ENCODE peak calls at places on chromosomes 7 and 10, in six cellular contexts. One of them, this sample, is unnamed.
A peak's percentile ranks its signal among the peaks of the same experiment; 100 is the strongest.

GRCh38 chr10:98748298-98748697 is 301.6 kb upstream of the HPS1 start:
- DNase-seq in GM23248: peak; percentile 57
- DNase-seq in H9: peak; percentile 28
- DNase-seq in CD8-positive, alpha-beta T cell: no peak
- DNase-seq in endothelial cell of umbilical vein: peak; percentile 13
- DNase-seq in A549: no peak
- DNase-seq in this sample: no peak

GRCh38 chr7:80145780-80146422 is 11.3 kb downstream of the GNAI1 start:
- DNase-seq in A549: no peak
- DNase-seq in endothelial cell of umbilical vein: peak; percentile 27
- DNase-seq in H9: no peak
- DNase-seq in CD8-positive, alpha-beta T cell: no peak
- DNase-seq in GM23248: peak; percentile 79
- DNase-seq in this sample: no peak

GRCh38 chr7:151415375-151416112 is 5.7 kb upstream of the WDR86 start:
- DNase-seq in endothelial cell of umbilical vein: no peak
- DNase-seq in A549: no peak
- DNase-seq in GM23248: peak; percentile 23
- DNase-seq in H9: no peak
- DNase-seq in CD8-positive, alpha-beta T cell: no peak
- DNase-seq in this sample: no peak

GRCh38 chr10:99590799-99591198 is 29.4 kb downstream of the SLC25A28 start:
- DNase-seq in endothelial cell of umbilical vein: no peak
- DNase-seq in H9: no peak
- DNase-seq in CD8-positive, alpha-beta T cell: no peak
- DNase-seq in A549: no peak
- DNase-seq in GM23248: no peak
- DNase-seq in this sample: no peak

GRCh38 chr7:52764502-52765169 is 270.8 kb upstream of the POM121L12 start:
- DNase-seq in CD8-positive, alpha-beta T cell: no peak
- DNase-seq in A549: no peak
- DNase-seq in endothelial cell of umbilical vein: peak; percentile 44
- DNase-seq in H9: no peak
- DNase-seq in GM23248: no peak
- DNase-seq in this sample: no peak

GRCh38 chr7:105015631-105015965 is 1.6 kb downstream of the KMT2E start:
- DNase-seq in GM23248: peak; percentile 63
- DNase-seq in H9: no peak
- DNase-seq in endothelial cell of umbilical vein: peak; percentile 58
- DNase-seq in A549: no peak
- DNase-seq in CD8-positive, alpha-beta T cell: no peak
- DNase-seq in this sample: no peak

GRCh38 chr7:38889872-38890432 is 19.0 kb downstream of the VPS41 start:
- DNase-seq in endothelial cell of umbilical vein: no peak
- DNase-seq in A549: no peak
- DNase-seq in H9: no peak
- DNase-seq in GM23248: no peak
- DNase-seq in CD8-positive, alpha-beta T cell: no peak
- DNase-seq in this sample: no peak

GRCh38 chr7:105452085-105452484 is 63.4 kb upstream of the SRPK2 start:
- DNase-seq in endothelial cell of umbilical vein: no peak
- DNase-seq in CD8-positive, alpha-beta T cell: no peak
- DNase-seq in A549: no peak
- DNase-seq in H9: no peak
- DNase-seq in GM23248: no peak
- DNase-seq in this sample: no peak

GRCh38 chr7:7433736-7434260 is 101.9 kb downstream of the COL28A1 start:
- DNase-seq in CD8-positive, alpha-beta T cell: no peak
- DNase-seq in GM23248: no peak
- DNase-seq in H9: no peak
- DNase-seq in A549: no peak
- DNase-seq in endothelial cell of umbilical vein: no peak
- DNase-seq in this sample: no peak

GRCh38 chr7:6705959-6706665 is 635 bp downstream of the ZNF12 start:
- DNase-seq in CD8-positive, alpha-beta T cell: no peak
- DNase-seq in A549: peak; percentile 36
- DNase-seq in H9: peak; percentile 35
- DNase-seq in endothelial cell of umbilical vein: peak; percentile 57
- DNase-seq in GM23248: peak; percentile 74
- DNase-seq in this sample: peak; percentile 70

GRCh38 chr10:9858816-9859215 is 1158.9 kb upstream of the CELF2 start:
- DNase-seq in H9: no peak
- DNase-seq in A549: no peak
- DNase-seq in CD8-positive, alpha-beta T cell: no peak
- DNase-seq in GM23248: peak; percentile 2
- DNase-seq in endothelial cell of umbilical vein: no peak
- DNase-seq in this sample: no peak

GRCh38 chr10:116836902-116837513 is 12.3 kb upstream of the ENO4 start:
- DNase-seq in A549: no peak
- DNase-seq in CD8-positive, alpha-beta T cell: no peak
- DNase-seq in H9: no peak
- DNase-seq in endothelial cell of umbilical vein: peak; percentile 44
- DNase-seq in GM23248: no peak
- DNase-seq in this sample: no peak

GRCh38 chr10:490256-490655 is 199.2 kb downstream of the DIP2C start:
- DNase-seq in A549: no peak
- DNase-seq in endothelial cell of umbilical vein: no peak
- DNase-seq in GM23248: peak; percentile 63
- DNase-seq in H9: no peak
- DNase-seq in CD8-positive, alpha-beta T cell: no peak
- DNase-seq in this sample: no peak

GRCh38 chr7:13945670-13946069 is 43.8 kb downstream of the ETV1 start:
- DNase-seq in GM23248: peak; percentile 40
- DNase-seq in endothelial cell of umbilical vein: no peak
- DNase-seq in CD8-positive, alpha-beta T cell: no peak
- DNase-seq in H9: no peak
- DNase-seq in A549: no peak
- DNase-seq in this sample: no peak

GRCh38 chr7:29866490-29866930 is 60.2 kb downstream of the WIPF3 start:
- DNase-seq in H9: no peak
- DNase-seq in GM23248: peak; percentile 72
- DNase-seq in CD8-positive, alpha-beta T cell: no peak
- DNase-seq in endothelial cell of umbilical vein: peak; percentile 69
- DNase-seq in A549: no peak
- DNase-seq in this sample: peak; percentile 42

GRCh38 chr7:27116521-27116946 is 14.0 kb downstream of the HOXA4 start:
- DNase-seq in endothelial cell of umbilical vein: peak; percentile 72
- DNase-seq in GM23248: no peak
- DNase-seq in H9: no peak
- DNase-seq in CD8-positive, alpha-beta T cell: no peak
- DNase-seq in A549: no peak
- DNase-seq in this sample: no peak

GRCh38 chr10:91220954-91221696 is 662 bp downstream of the PCGF5 start:
- DNase-seq in A549: peak; percentile 46
- DNase-seq in H9: peak; percentile 42
- DNase-seq in endothelial cell of umbilical vein: peak; percentile 41
- DNase-seq in CD8-positive, alpha-beta T cell: no peak
- DNase-seq in GM23248: peak; percentile 53
- DNase-seq in this sample: no peak

GRCh38 chr10:110762849-110763211 is 108.9 kb upstream of the PDCD4 start:
- DNase-seq in CD8-positive, alpha-beta T cell: no peak
- DNase-seq in H9: no peak
- DNase-seq in A549: no peak
- DNase-seq in endothelial cell of umbilical vein: no peak
- DNase-seq in GM23248: no peak
- DNase-seq in this sample: no peak

DNA sequence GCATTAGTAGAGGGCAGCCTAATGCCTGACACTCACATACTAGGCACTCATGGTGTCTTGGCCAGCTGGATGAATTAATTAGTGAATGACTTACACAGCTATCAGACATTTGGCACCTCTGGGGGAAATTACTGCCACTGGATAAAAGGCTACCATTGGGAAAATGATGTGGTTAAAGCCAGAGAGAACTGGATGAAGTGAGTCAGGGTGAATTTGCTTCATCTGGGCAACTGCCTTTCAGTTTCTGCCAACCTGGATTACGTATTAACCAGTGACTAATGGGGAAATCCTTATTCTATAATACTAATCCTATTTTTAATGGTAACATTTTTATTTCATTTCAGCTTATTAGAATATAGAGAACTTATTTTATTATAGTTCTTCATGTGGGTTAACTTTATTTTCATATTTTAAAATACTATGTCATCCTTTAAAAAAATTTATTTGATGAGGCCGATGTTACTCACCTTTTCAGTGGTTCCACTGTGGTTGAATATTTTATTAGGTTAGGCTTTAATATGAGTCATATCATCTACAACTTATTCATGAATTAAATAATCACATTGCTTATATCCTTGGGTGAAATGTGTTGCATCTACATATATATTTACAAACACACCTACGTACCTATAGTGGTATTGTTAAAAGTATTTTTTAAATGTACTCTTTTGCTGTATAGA is 85.6 kb upstream of the CAPZA2 start:
- DNase-seq in endothelial cell of umbilical vein: peak; percentile 78
- DNase-seq in GM23248: peak; percentile 94
- DNase-seq in CD8-positive, alpha-beta T cell: no peak
- DNase-seq in A549: peak; percentile 75
- DNase-seq in H9: no peak
- DNase-seq in this sample: peak; percentile 56
- H3K27ac ChIP-seq in endothelial cell of umbilical vein: peak overlapping the region; percentile 47
- H3K27ac ChIP-seq in GM23248: peak overlapping the region; percentile 82
- H3K27ac ChIP-seq in CD8-positive, alpha-beta T cell: no peak overlapping the region
- H3K27ac ChIP-seq in A549: peak overlapping the region; percentile 75
- H3K27ac ChIP-seq in H9: no peak overlapping the region
- H3K27ac ChIP-seq in this sample: peak overlapping the region; percentile 71

GRCh38 chr7:129228633-129229032 is 3.8 kb downstream of the AHCYL2 start:
- DNase-seq in H9: no peak
- DNase-seq in GM23248: no peak
- DNase-seq in endothelial cell of umbilical vein: no peak
- DNase-seq in CD8-positive, alpha-beta T cell: no peak
- DNase-seq in A549: no peak
- DNase-seq in this sample: no peak

GRCh38 chr7:129227646-129228578 is 3.1 kb downstream of the AHCYL2 start:
- DNase-seq in endothelial cell of umbilical vein: no peak
- DNase-seq in CD8-positive, alpha-beta T cell: no peak
- DNase-seq in A549: no peak
- DNase-seq in GM23248: no peak
- DNase-seq in H9: no peak
- DNase-seq in this sample: no peak

GRCh38 chr7:129225206-129225930 is 538 bp downstream of the AHCYL2 start:
- DNase-seq in GM23248: peak; percentile 73
- DNase-seq in endothelial cell of umbilical vein: peak; percentile 72
- DNase-seq in CD8-positive, alpha-beta T cell: peak; percentile 9
- DNase-seq in A549: peak; percentile 17
- DNase-seq in H9: peak; percentile 59
- DNase-seq in this sample: peak; percentile 83

GRCh38 chr7:129224251-129225205 is at the start of gene AHCYL2:
- DNase-seq in GM23248: peak; percentile 99
- DNase-seq in A549: peak; percentile 92
- DNase-seq in CD8-positive, alpha-beta T cell: peak; percentile 97
- DNase-seq in H9: peak; percentile 98
- DNase-seq in endothelial cell of umbilical vein: peak; percentile 98
- DNase-seq in this sample: peak; percentile 98

GRCh38 chr7:129225931-129226572 is 1.2 kb downstream of the AHCYL2 start:
- DNase-seq in GM23248: no peak
- DNase-seq in endothelial cell of umbilical vein: no peak
- DNase-seq in H9: no peak
- DNase-seq in CD8-positive, alpha-beta T cell: no peak
- DNase-seq in A549: no peak
- DNase-seq in this sample: no peak
- H3K27ac ChIP-seq in GM23248: peak overlapping the region; percentile 89
- H3K27ac ChIP-seq in endothelial cell of umbilical vein: peak overlapping the region; percentile 10
- H3K27ac ChIP-seq in H9: no peak overlapping the region
- H3K27ac ChIP-seq in CD8-positive, alpha-beta T cell: no peak overlapping the region
- H3K27ac ChIP-seq in A549: peak overlapping the region; percentile 77
- H3K27ac ChIP-seq in this sample: no peak overlapping the region

GRCh38 chr10:128047337-128047736 is 78.9 kb downstream of the MKI67 start:
- DNase-seq in GM23248: no peak
- DNase-seq in A549: no peak
- DNase-seq in H9: peak; percentile 95
- DNase-seq in endothelial cell of umbilical vein: peak; percentile 80
- DNase-seq in CD8-positive, alpha-beta T cell: peak; percentile 65
- DNase-seq in this sample: peak; percentile 62

GRCh38 chr10:128050117-128050516 is 76.1 kb downstream of the MKI67 start:
- DNase-seq in endothelial cell of umbilical vein: no peak
- DNase-seq in GM23248: no peak
- DNase-seq in H9: no peak
- DNase-seq in CD8-positive, alpha-beta T cell: no peak
- DNase-seq in A549: no peak
- DNase-seq in this sample: no peak

GRCh38 chr10:128047991-128048826 is 78.0 kb downstream of the MKI67 start:
- DNase-seq in H9: no peak
- DNase-seq in endothelial cell of umbilical vein: peak; percentile 81
- DNase-seq in CD8-positive, alpha-beta T cell: no peak
- DNase-seq in A549: no peak
- DNase-seq in GM23248: peak; percentile 42
- DNase-seq in this sample: no peak

GRCh38 chr10:128050937-128051336 is 75.3 kb downstream of the MKI67 start:
- DNase-seq in endothelial cell of umbilical vein: no peak
- DNase-seq in A549: no peak
- DNase-seq in GM23248: peak; percentile 15
- DNase-seq in CD8-positive, alpha-beta T cell: no peak
- DNase-seq in H9: no peak
- DNase-seq in this sample: no peak

GRCh38 chr10:128049226-128050010 is 76.8 kb downstream of the MKI67 start:
- DNase-seq in CD8-positive, alpha-beta T cell: no peak
- DNase-seq in endothelial cell of umbilical vein: no peak
- DNase-seq in A549: no peak
- DNase-seq in GM23248: no peak
- DNase-seq in H9: no peak
- DNase-seq in this sample: no peak
- H3K27ac ChIP-seq in CD8-positive, alpha-beta T cell: peak overlapping the region; percentile 83
- H3K27ac ChIP-seq in endothelial cell of umbilical vein: no peak overlapping the region
- H3K27ac ChIP-seq in A549: no peak overlapping the region
- H3K27ac ChIP-seq in GM23248: no peak overlapping the region
- H3K27ac ChIP-seq in H9: no peak overlapping the region
- H3K27ac ChIP-seq in this sample: no peak overlapping the region

GRCh38 chr10:103892181-103892580 is 25.8 kb downstream of the STN1 start:
- DNase-seq in endothelial cell of umbilical vein: no peak
- DNase-seq in A549: no peak
- DNase-seq in CD8-positive, alpha-beta T cell: no peak
- DNase-seq in H9: no peak
- DNase-seq in GM23248: no peak
- DNase-seq in this sample: no peak

GRCh38 chr10:103895458-103896186 is 22.4 kb downstream of the STN1 start:
- DNase-seq in H9: no peak
- DNase-seq in CD8-positive, alpha-beta T cell: no peak
- DNase-seq in endothelial cell of umbilical vein: peak; percentile 72
- DNase-seq in A549: no peak
- DNase-seq in GM23248: peak; percentile 86
- DNase-seq in this sample: no peak

GRCh38 chr10:103897241-103897774 is 20.7 kb downstream of the STN1 start:
- DNase-seq in CD8-positive, alpha-beta T cell: no peak
- DNase-seq in endothelial cell of umbilical vein: no peak
- DNase-seq in GM23248: peak; percentile 65
- DNase-seq in A549: no peak
- DNase-seq in H9: no peak
- DNase-seq in this sample: no peak

GRCh38 chr10:103896225-103896624 is 21.8 kb downstream of the STN1 start:
- DNase-seq in endothelial cell of umbilical vein: peak; percentile 66
- DNase-seq in GM23248: peak; percentile 65
- DNase-seq in H9: no peak
- DNase-seq in CD8-positive, alpha-beta T cell: no peak
- DNase-seq in A549: no peak
- DNase-seq in this sample: no peak

DNA sequence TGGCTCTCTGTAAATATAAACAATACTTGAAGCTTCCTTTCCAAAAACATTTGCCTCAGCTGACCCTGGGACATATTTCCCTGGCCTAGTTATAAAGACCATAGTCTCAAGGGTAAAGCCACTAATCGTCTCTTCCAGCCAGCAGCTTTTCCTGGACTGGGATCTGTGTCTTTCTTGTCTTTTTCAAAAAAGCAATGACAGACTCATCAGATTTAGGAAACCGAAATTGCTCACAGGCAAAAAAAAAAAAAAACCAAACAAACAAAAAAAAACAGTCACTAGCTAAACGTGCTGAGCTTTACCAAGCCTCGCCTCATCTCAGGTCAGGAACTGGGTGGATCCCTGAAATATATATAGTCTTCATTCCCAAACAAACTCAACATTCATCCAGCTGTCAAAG is 23.5 kb downstream of the STN1 start:
- DNase-seq in H9: no peak
- DNase-seq in A549: no peak
- DNase-seq in CD8-positive, alpha-beta T cell: no peak
- DNase-seq in endothelial cell of umbilical vein: peak; percentile 49
- DNase-seq in GM23248: peak; percentile 64
- DNase-seq in this sample: no peak
- H3K27ac ChIP-seq in H9: no peak overlapping the region
- H3K27ac ChIP-seq in A549: peak overlapping the region; percentile 53
- H3K27ac ChIP-seq in CD8-positive, alpha-beta T cell: no peak overlapping the region
- H3K27ac ChIP-seq in endothelial cell of umbilical vein: peak overlapping the region; percentile 85
- H3K27ac ChIP-seq in GM23248: peak overlapping the region; percentile 87
- H3K27ac ChIP-seq in this sample: peak overlapping the region; percentile 58